ENCODE peak calls at places on chromosome 7, in ten cellular contexts. M is EL, R is neuronal stem cell, Z is T-cell, G is M059J, K is KG1, P is HTR-8/SVneo, I is GDM1, W is psoas muscle, N is heart right ventricle. Y is an unnamed sample.

GRCh38 chr7:84337386-84337785 is 142.8 kb upstream of the SEMA3A start:
- DNase-seq in G (peak), W (no peak), R (no peak), N (no peak), M (peak), I (no peak), P (no peak), Z (no peak), K (no peak), Y (no peak)

GRCh38 chr7:139321071-139321745 is 19.9 kb upstream of the FMC1 start:
- DNase-seq in I (no peak), K (no peak), M (peak), R (no peak), P (peak), G (peak), Z (no peak), W (no peak), N (no peak), Y (no peak)

GRCh38 chr7:99105756-99106155 is 38.2 kb downstream of the SMURF1 start:
- DNase-seq in K (no peak), P (no peak), M (no peak), R (no peak), G (no peak), N (no peak), Z (no peak), I (no peak), W (no peak), Y (no peak)

GRCh38 chr7:23418046-23418445 is 52.2 kb downstream of the IGF2BP3 start:
- DNase-seq in G (peak), N (no peak), R (no peak), K (no peak), W (no peak), Z (no peak), P (no peak), I (no peak), M (peak), Y (no peak)

GRCh38 chr7:26410156-26410555 is 118.5 kb downstream of the SNX10 start:
- DNase-seq in R (no peak), Z (no peak), G (no peak), P (no peak), K (no peak), I (no peak), W (no peak), M (no peak), N (no peak), Y (no peak)

GRCh38 chr7:75038508-75038907 is 35.1 kb downstream of the RCC1L start:
- DNase-seq in M (no peak), N (no peak), G (no peak), K (no peak), Z (no peak), I (no peak), P (no peak), R (no peak), W (no peak), Y (no peak)

GRCh38 chr7:111014074-111014473 is 76.9 kb upstream of the LRRN3 start:
- DNase-seq in P (no peak), Z (no peak), G (no peak), M (no peak), I (no peak), W (no peak), R (no peak), K (no peak), N (no peak), Y (no peak)

GRCh38 chr7:28160551-28160991 is 20.0 kb downstream of the JAZF1 start:
- DNase-seq in N (no peak), Z (no peak), G (peak), R (no peak), M (peak), K (no peak), I (no peak), P (no peak), W (no peak), Y (no peak)

GRCh38 chr7:149884541-149884940 is 10.8 kb downstream of the ATP6V0E2 start:
- DNase-seq in P (no peak), R (no peak), W (no peak), G (no peak), K (no peak), N (no peak), Z (no peak), I (no peak), M (no peak), Y (peak)

GRCh38 chr7:103989200-103989784 is at the start of gene RELN:
- DNase-seq in I (no peak), M (peak), R (peak), N (no peak), K (no peak), W (no peak), G (no peak), Z (no peak), P (peak), Y (no peak)